ENCODE peak calls at places on chromosomes 11 and 22, in seven cellular contexts. X is fibroblast of the aortic adventitia, K is posterior cingulate gyrus, I is HFFc6, Y is fibroblast of mammary gland, N is H9, O is cardiac muscle cell. P is an unnamed sample.

GRCh38 chr11:115741376-115741775 is 237.2 kb upstream of the CADM1 start:
- DNase-seq in X (no peak), K (no peak), I (no peak), Y (no peak), N (no peak), O (no peak), P (no peak)

GRCh38 chr11:70578371-70578770 is 180.0 kb downstream of the CTTN start:
- DNase-seq in X (no peak), K (no peak), I (no peak), Y (no peak), N (no peak), O (no peak), P (peak)

GRCh38 chr22:32836286-32836859 is 34.9 kb downstream of the TIMP3 start:
- DNase-seq in X (peak), K (no peak), I (no peak), Y (peak), N (no peak), O (no peak), P (no peak)

GRCh38 chr22:45948081-45948648 is 28.8 kb downstream of the WNT7B start:
- DNase-seq in X (no peak), K (no peak), I (no peak), Y (no peak), N (no peak), O (no peak), P (no peak)

GRCh38 chr22:30143265-30143664 is 63.0 kb downstream of the HORMAD2 start:
- DNase-seq in X (no peak), K (no peak), I (no peak), Y (no peak), N (no peak), O (no peak), P (no peak)

GRCh38 chr11:120778692-120779490 is 245.0 kb upstream of the TBCEL start:
- DNase-seq in X (no peak), K (no peak), I (no peak), Y (no peak), N (peak), O (no peak), P (no peak)

GRCh38 chr11:100876826-100877545 is 189.9 kb downstream of the ARHGAP42 start:
- DNase-seq in X (peak), K (no peak), I (peak), Y (peak), N (no peak), O (no peak), P (no peak)

GRCh38 chr22:17807571-17808410 is 33.5 kb upstream of the BID start:
- DNase-seq in X (peak), K (no peak), I (no peak), Y (no peak), N (peak), O (no peak), P (peak)

GRCh38 chr11:69992026-69992425 is 86.1 kb upstream of the ANO1 start:
- DNase-seq in X (no peak), K (no peak), I (no peak), Y (no peak), N (no peak), O (no peak), P (no peak)

GRCh38 chr22:38456841-38457699 is 2.1 kb upstream of the KCNJ4 start:
- DNase-seq in X (no peak), K (no peak), I (no peak), Y (no peak), N (no peak), O (no peak), P (no peak)